ENCODE peak calls at places on chromosomes 2 and 18, in seven cellular contexts. T, K, L, F, G, E and Q are unnamed samples.

GRCh38 chr2:9360701-9361100 is 62.6 kb downstream of the ITGB1BP1 start:
- DNase-seq in T (no peak), K (no peak), L (no peak), F (no peak), G (no peak), E (no peak), Q (no peak)

GRCh38 chr2:102141915-102142828 is at the start of gene IL1R1:
- DNase-seq in T (peak), K (peak), L (peak), F (peak), G (peak), E (peak), Q (peak)

GRCh38 chr2:221309888-221310287 is 262.2 kb downstream of the EPHA4 start:
- DNase-seq in T (no peak), K (no peak), L (no peak), F (no peak), G (no peak), E (no peak), Q (no peak)

GRCh38 chr2:218067523-218067922 is 1.5 kb upstream of the RUFY4 start:
- DNase-seq in T (no peak), K (no peak), L (no peak), F (no peak), G (no peak), E (no peak), Q (no peak)

GRCh38 chr2:61218076-61218816 is 56.3 kb downstream of the C2orf74 start:
- DNase-seq in T (no peak), K (no peak), L (no peak), F (no peak), G (no peak), E (no peak), Q (no peak)

GRCh38 chr2:70553334-70553583 is 367 bp downstream of the TGFA start:
- DNase-seq in T (no peak), K (no peak), L (peak), F (no peak), G (no peak), E (peak), Q (no peak)

GRCh38 chr18:78913395-78913794 is 66.2 kb upstream of the SALL3 start:
- DNase-seq in T (no peak), K (no peak), L (no peak), F (no peak), G (no peak), E (no peak), Q (no peak)

GRCh38 chr18:27261769-27262549 is 76.9 kb upstream of the CHST9 start:
- DNase-seq in T (no peak), K (no peak), L (no peak), F (no peak), G (no peak), E (no peak), Q (no peak)

GRCh38 chr18:49041677-49042570 is 91.2 kb upstream of the SMAD7 start:
- DNase-seq in T (no peak), K (no peak), L (peak), F (no peak), G (no peak), E (peak), Q (peak)

GRCh38 chr2:58030789-58031188 is 15.8 kb upstream of the VRK2 start:
- DNase-seq in T (no peak), K (no peak), L (no peak), F (no peak), G (no peak), E (no peak), Q (no peak)

GRCh38 chr2:138112536-138112935 is 148.3 kb downstream of the HNMT start:
- DNase-seq in T (no peak), K (no peak), L (no peak), F (no peak), G (no peak), E (no peak), Q (no peak)

GRCh38 chr2:63581266-63581961 is 6.9 kb downstream of the WDPCP start:
- DNase-seq in T (peak), K (no peak), L (peak), F (no peak), G (no peak), E (no peak), Q (no peak)

GRCh38 chr2:134323777-134324176 is 69.9 kb downstream of the MGAT5 start:
- DNase-seq in T (no peak), K (no peak), L (no peak), F (no peak), G (no peak), E (no peak), Q (no peak)

GRCh38 chr2:203225423-203226039 is 13.3 kb upstream of the CYP20A1 start:
- DNase-seq in T (no peak), K (no peak), L (peak), F (no peak), G (no peak), E (peak), Q (no peak)

DNA sequence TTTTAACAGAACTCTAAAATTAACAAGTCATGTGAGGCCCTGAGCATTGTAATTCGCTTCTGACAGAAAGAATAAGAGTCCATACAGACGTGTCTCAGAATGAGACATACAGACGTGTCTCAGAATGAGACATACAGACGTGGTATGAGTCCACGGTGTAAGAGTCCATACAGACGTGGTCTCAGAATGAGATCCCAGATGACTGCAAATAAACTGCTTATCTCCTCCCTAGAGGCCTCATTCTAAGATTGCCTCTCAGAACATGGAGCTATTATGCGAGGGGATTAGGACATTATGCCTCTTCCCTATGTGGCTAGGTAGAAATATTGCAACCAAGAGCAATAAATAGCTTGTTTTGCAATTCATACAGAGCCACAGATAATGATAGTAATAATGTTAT is 63.9 kb downstream of the NEB start:
- DNase-seq in T (no peak), K (no peak), L (no peak), F (no peak), G (no peak), E (no peak), Q (no peak)
- H3K4me3 ChIP-seq in T (no peak), K (no peak), L (no peak), F (no peak), G (no peak), E (no peak), Q (no peak)

GRCh38 chr2:55012648-55013484 is 37.4 kb downstream of the RTN4 start:
- DNase-seq in T (no peak), K (no peak), L (no peak), F (no peak), G (no peak), E (no peak), Q (no peak)
- H3K27ac ChIP-seq in T (peak), K (no peak), L (peak), F (peak), G (no peak), E (peak), Q (no peak)

GRCh38 chr2:233832414-233832813 is 21.9 kb downstream of the HJURP start:
- DNase-seq in T (peak), K (no peak), L (no peak), F (no peak), G (no peak), E (no peak), Q (no peak)
- TF ChIP-seq POLR2A in T (no peak), K (no peak), L (no peak), F (no peak), G (no peak), E (no peak), Q (no peak)

DNA sequence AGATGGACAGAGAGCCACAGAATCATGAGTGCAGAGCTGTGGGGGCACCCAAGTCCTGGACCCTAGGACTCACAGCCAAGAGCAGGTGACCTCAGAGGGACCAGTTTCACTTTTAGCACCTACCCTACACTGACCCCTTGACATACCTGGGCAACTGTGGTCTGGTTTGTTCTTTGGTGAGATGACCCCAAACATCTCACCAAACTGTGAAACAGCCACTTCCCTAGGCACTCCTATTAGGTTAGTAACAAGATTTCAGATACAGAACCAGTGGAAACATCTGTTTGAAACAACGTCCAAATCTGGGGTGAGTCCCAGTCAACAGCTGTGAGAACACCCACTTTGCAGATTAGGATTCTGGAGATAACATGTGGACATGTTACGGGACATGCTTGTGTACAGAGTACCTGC is 1.9 kb upstream of the ZFP36L2 start:
- DNase-seq in T (no peak), K (no peak), L (no peak), F (no peak), G (no peak), E (no peak), Q (no peak)
- H3K4me3 ChIP-seq in T (peak), K (no peak), L (no peak), F (peak), G (no peak), E (no peak), Q (no peak)

GRCh38 chr18:63177259-63177658 is 142.3 kb downstream of the BCL2 start:
- DNase-seq in T (no peak), K (no peak), L (no peak), F (no peak), G (no peak), E (no peak), Q (no peak)
- H3K27ac ChIP-seq in T (no peak), K (peak), L (no peak), F (peak), G (no peak), E (no peak), Q (no peak)

GRCh38 chr18:12377556-12378553 is 828 bp upstream of the AFG3L2 start:
- DNase-seq in T (no peak), K (no peak), L (no peak), F (no peak), G (no peak), E (no peak), Q (no peak)

GRCh38 chr18:12374398-12374797 is 2.6 kb downstream of the AFG3L2 start:
- DNase-seq in T (no peak), K (no peak), L (no peak), F (no peak), G (no peak), E (no peak), Q (no peak)

GRCh38 chr18:12373771-12374116 is 3.3 kb downstream of the AFG3L2 start:
- DNase-seq in T (no peak), K (no peak), L (no peak), F (no peak), G (no peak), E (no peak), Q (no peak)

GRCh38 chr18:12376034-12376717 is 851 bp downstream of the AFG3L2 start:
- DNase-seq in T (peak), K (no peak), L (peak), F (peak), G (peak), E (peak), Q (peak)

GRCh38 chr18:12376718-12377555 is at the start of gene AFG3L2:
- DNase-seq in T (peak), K (peak), L (peak), F (peak), G (peak), E (peak), Q (peak)
- TF ChIP-seq POLR2A in T (peak), K (peak), L (peak), F (peak), G (peak), E (peak), Q (peak)